ENCODE peak calls at places on chromosomes 11 and 22, in seven cellular contexts. W is H9, F is neuronal stem cell, P is H1, B is IMR-90, E is trophoblast cell, K is mesenchymal stem cell. Y is an unnamed sample.

GRCh38 chr11:65414776-65415498 is 7.7 kb upstream of the NEAT1 start:
- DNase-seq in P (no peak), F (no peak), K (peak; percentile 57), B (peak; percentile 39), W (peak; percentile 25), E (no peak), Y (no peak)

GRCh38 chr11:71323876-71324526 is 71.6 kb upstream of the SHANK2 start:
- DNase-seq in P (no peak), F (no peak), K (no peak), B (no peak), E (no peak), W (no peak), Y (no peak)

GRCh38 chr11:22730319-22730718 is 63.9 kb downstream of the GAS2 start:
- DNase-seq in K (peak; percentile 8), B (peak; percentile 1), P (no peak), W (no peak), F (no peak), E (no peak), Y (peak; percentile 8)

GRCh38 chr11:64251986-64252837 is 882 bp downstream of the PLCB3 start:
- DNase-seq in P (peak; percentile 68), W (no peak), B (no peak), K (peak; percentile 51), F (no peak), E (no peak), Y (peak; percentile 54)

GRCh38 chr11:32006799-32007388 is 84.0 kb upstream of the RCN1 start:
- DNase-seq in B (peak; percentile 51), F (peak; percentile 48), K (peak; percentile 38), P (no peak), W (peak; percentile 44), E (no peak), Y (peak; percentile 63)

GRCh38 chr11:11504071-11504470 is 117.7 kb downstream of the GALNT18 start:
- DNase-seq in F (no peak), K (no peak), W (no peak), B (no peak), P (no peak), E (no peak), Y (no peak)

GRCh38 chr22:43293259-43293658 is 49.9 kb downstream of the SCUBE1 start:
- DNase-seq in W (no peak), B (no peak), E (peak; percentile 91), P (no peak), F (no peak), K (no peak), Y (no peak)

GRCh38 chr22:31526275-31526674 is 29.9 kb downstream of the SFI1 start:
- DNase-seq in W (no peak), F (no peak), E (no peak), B (no peak), K (no peak), P (no peak), Y (no peak)

GRCh38 chr11:59676205-59676604 is 7.4 kb upstream of the PATL1 start:
- DNase-seq in F (no peak), W (no peak), E (no peak), B (no peak), K (peak; percentile 37), P (no peak), Y (no peak)

GRCh38 chr11:64218628-64219353 is 7.2 kb downstream of the TRPT1 start:
- DNase-seq in P (no peak), E (no peak), F (no peak), W (no peak), K (no peak), B (no peak), Y (no peak)

GRCh38 chr11:129440028-129440630 is 64.5 kb downstream of the BARX2 start:
- DNase-seq in P (no peak), W (peak; percentile 53), B (no peak), E (peak; percentile 95), F (no peak), K (no peak), Y (peak; percentile 99)

GRCh38 chr22:17767236-17768065 is 6.8 kb downstream of the BID start:
- DNase-seq in E (no peak), P (no peak), B (no peak), F (no peak), W (no peak), K (no peak), Y (no peak)

GRCh38 chr22:20428496-20429253 is 8.9 kb downstream of the SCARF2 start:
- DNase-seq in W (no peak), P (no peak), B (no peak), K (no peak), E (no peak), F (no peak), Y (no peak)

GRCh38 chr11:85941380-85941973 is 86.3 kb downstream of the CCDC83 start:
- DNase-seq in P (peak; percentile 58), B (peak; percentile 74), E (no peak), K (peak; percentile 62), F (peak; percentile 14), W (peak; percentile 70), Y (peak; percentile 76)

GRCh38 chr11:124934862-124935547 is 842 bp downstream of the HEPACAM start:
- DNase-seq in P (no peak), W (no peak), K (peak; percentile 54), F (no peak), B (peak; percentile 96), E (no peak), Y (no peak)

GRCh38 chr22:20033045-20033706 is 12.3 kb downstream of the TANGO2 start:
- DNase-seq in P (no peak), W (no peak), K (no peak), E (no peak), F (no peak), B (no peak), Y (no peak)

GRCh38 chr11:94933225-94934130 is 39.9 kb downstream of the CWC15 start:
- DNase-seq in K (peak; percentile 94), F (no peak), E (peak; percentile 73), B (peak; percentile 97), W (no peak), P (no peak), Y (no peak)

GRCh38 chr11:91513734-91514133 is 710.9 kb upstream of the FAT3 start:
- DNase-seq in F (no peak), K (no peak), P (no peak), B (no peak), E (no peak), W (no peak), Y (peak; percentile 15)

GRCh38 chr11:46393231-46393616 is 1.6 kb upstream of the CHRM4 start:
- DNase-seq in F (no peak), B (no peak), E (no peak), P (no peak), W (no peak), K (no peak), Y (no peak)

GRCh38 chr11:72871089-72871488 is 56.9 kb downstream of the ATG16L2 start:
- DNase-seq in P (no peak), B (peak; percentile 38), F (no peak), W (no peak), K (no peak), E (no peak), Y (no peak)
- H3K27me3 ChIP-seq in P (no peaks in the 10 kb centered on the region), B (no peaks in the 10 kb centered on the region), F (no peaks in the 10 kb centered on the region), W (no peaks in the 10 kb centered on the region), K (no peaks in the 10 kb centered on the region), E (no peaks in the 10 kb centered on the region), Y (no peaks in the 10 kb centered on the region)

GRCh38 chr11:425301-425700 is 10.5 kb upstream of the SIGIRR start:
- DNase-seq in E (no peak), K (no peak), B (no peak), P (no peak), F (no peak), W (no peak), Y (no peak)

GRCh38 chr11:420911-421321 is 6.1 kb upstream of the SIGIRR start:
- DNase-seq in P (peak; percentile 41), E (no peak), F (no peak), B (no peak), W (no peak), K (no peak), Y (no peak)

GRCh38 chr11:422249-422656 is 7.5 kb upstream of the SIGIRR start:
- DNase-seq in W (no peak), B (no peak), E (peak; percentile 60), K (no peak), P (peak; percentile 28), F (no peak), Y (peak; percentile 73)

GRCh38 chr11:426851-427250 is 12.1 kb upstream of the SIGIRR start:
- DNase-seq in K (no peak), F (no peak), B (no peak), P (no peak), E (no peak), W (no peak), Y (no peak)

GRCh38 chr11:424232-424631 is 9.4 kb upstream of the SIGIRR start:
- DNase-seq in B (no peak), P (no peak), W (no peak), K (no peak), E (no peak), F (no peak), Y (no peak)
- H2BK120ac ChIP-seq in B (no peak overlapping the region), P (no peak overlapping the region), W (no peak overlapping the region), K (no peak overlapping the region), E (no peak overlapping the region), F (no peak overlapping the region), Y (no peak overlapping the region)

DNA sequence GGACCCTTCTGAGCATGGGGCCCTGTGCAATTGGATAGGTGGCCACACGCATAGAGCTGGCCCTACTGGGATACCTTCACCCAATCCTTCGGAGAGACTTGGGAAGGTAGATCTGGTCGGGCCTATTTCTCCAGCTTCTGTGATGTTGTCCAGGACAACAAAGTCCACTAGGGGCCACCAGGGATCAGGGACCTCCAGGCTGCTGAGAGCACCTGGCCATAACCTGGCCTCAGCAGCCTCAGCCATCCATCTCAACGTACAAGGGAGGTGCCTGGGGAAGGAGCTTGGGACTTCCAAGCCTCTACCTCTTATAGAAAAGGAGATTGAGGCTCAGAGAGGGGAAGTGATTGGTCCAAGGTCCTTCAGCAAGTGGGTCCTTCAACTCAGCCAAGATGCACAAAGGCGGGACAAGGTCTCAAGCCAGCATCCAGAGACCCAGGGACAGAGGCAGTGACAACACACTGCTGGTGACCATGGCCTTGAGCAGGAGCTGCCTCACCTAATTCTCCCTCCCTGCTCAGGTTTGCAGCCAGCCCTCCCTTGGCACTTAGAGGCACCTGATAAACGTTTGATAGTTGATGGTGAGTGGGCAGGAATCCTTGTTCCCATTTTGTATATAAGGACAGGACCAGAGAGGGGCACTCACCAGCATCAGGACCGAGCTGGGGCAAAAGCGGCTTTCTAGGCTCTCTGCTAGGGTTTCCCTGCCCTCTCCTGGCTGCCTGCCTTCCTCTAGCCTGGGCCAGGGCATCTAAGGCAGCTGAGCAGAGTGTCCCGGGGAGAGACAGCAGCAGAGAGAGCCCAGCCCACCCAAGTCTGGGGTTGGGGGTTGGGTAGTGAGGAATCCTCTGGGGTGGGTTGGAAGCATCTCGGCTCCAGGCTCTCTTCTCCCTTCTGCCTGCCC is 4.5 kb downstream of the RAC2 start:
- DNase-seq in P (no peak), W (no peak), B (no peak), K (no peak), F (no peak), E (no peak), Y (no peak)
- H3K27me3 ChIP-seq in P (no peaks in the 10 kb centered on the region), W (no peaks in the 10 kb centered on the region), B (no peaks in the 10 kb centered on the region), K (no peaks in the 10 kb centered on the region), F (peaks cover 23% of the 10 kb centered on the region), E (no peaks in the 10 kb centered on the region), Y (no peaks in the 10 kb centered on the region)

GRCh38 chr22:35264986-35265385 is 7.7 kb downstream of the HMGXB4 start:
- DNase-seq in E (no peak), W (no peak), F (no peak), P (no peak), K (no peak), B (no peak), Y (no peak)
- H2BK120ac ChIP-seq in E (no peak overlapping the region), W (no peak overlapping the region), F (no peak overlapping the region), P (no peak overlapping the region), K (no peak overlapping the region), B (no peak overlapping the region), Y (no peak overlapping the region)

Y was measured in mesendoderm.